ENCODE peak calls at places on chromosomes 3 and 15, in five cellular contexts. One of them, this sample, is unnamed.

GRCh38 chr3:98513136-98513535 is 9.6 kb downstream of the CLDND1 start:
- DNase-seq in stimulated activated CD4-positive, alpha-beta T cell treated with anti-CD3 and anti-CD28 coated beads, Interleukin-12 subunit alpha, Interleukin-12 subunit beta, amount 100 ng/mL, for 4 hours: no peak
- DNase-seq in T-helper 1 cell: no peak
- DNase-seq in bronchial epithelial cell: peak
- DNase-seq in AG20443: peak
- DNase-seq in this sample: peak

GRCh38 chr3:170563712-170564423 is 22.0 kb downstream of the SLC7A14 start:
- DNase-seq in stimulated activated CD4-positive, alpha-beta T cell treated with anti-CD3 and anti-CD28 coated beads, Interleukin-12 subunit alpha, Interleukin-12 subunit beta, amount 100 ng/mL, for 4 hours: no peak
- DNase-seq in AG20443: peak
- DNase-seq in T-helper 1 cell: no peak
- DNase-seq in bronchial epithelial cell: no peak
- DNase-seq in this sample: no peak

GRCh38 chr15:90264649-90265048 is 823 bp upstream of the NGRN start:
- DNase-seq in bronchial epithelial cell: peak
- DNase-seq in stimulated activated CD4-positive, alpha-beta T cell treated with anti-CD3 and anti-CD28 coated beads, Interleukin-12 subunit alpha, Interleukin-12 subunit beta, amount 100 ng/mL, for 4 hours: no peak
- DNase-seq in AG20443: no peak
- DNase-seq in T-helper 1 cell: no peak
- DNase-seq in this sample: peak

GRCh38 chr3:115402651-115403050 is 220.7 kb upstream of the GAP43 start:
- DNase-seq in stimulated activated CD4-positive, alpha-beta T cell treated with anti-CD3 and anti-CD28 coated beads, Interleukin-12 subunit alpha, Interleukin-12 subunit beta, amount 100 ng/mL, for 4 hours: no peak
- DNase-seq in AG20443: peak
- DNase-seq in bronchial epithelial cell: no peak
- DNase-seq in T-helper 1 cell: no peak
- DNase-seq in this sample: no peak

GRCh38 chr3:171465768-171466167 is 5.6 kb upstream of the TNIK start:
- DNase-seq in T-helper 1 cell: no peak
- DNase-seq in AG20443: no peak
- DNase-seq in stimulated activated CD4-positive, alpha-beta T cell treated with anti-CD3 and anti-CD28 coated beads, Interleukin-12 subunit alpha, Interleukin-12 subunit beta, amount 100 ng/mL, for 4 hours: no peak
- DNase-seq in bronchial epithelial cell: no peak
- DNase-seq in this sample: no peak

GRCh38 chr3:184234671-184235380 is 5.4 kb downstream of the VWA5B2 start:
- DNase-seq in bronchial epithelial cell: no peak
- DNase-seq in T-helper 1 cell: no peak
- DNase-seq in AG20443: no peak
- DNase-seq in stimulated activated CD4-positive, alpha-beta T cell treated with anti-CD3 and anti-CD28 coated beads, Interleukin-12 subunit alpha, Interleukin-12 subunit beta, amount 100 ng/mL, for 4 hours: no peak
- DNase-seq in this sample: no peak

GRCh38 chr15:91110407-91110806 is 10.3 kb downstream of the SV2B start:
- DNase-seq in AG20443: no peak
- DNase-seq in bronchial epithelial cell: no peak
- DNase-seq in stimulated activated CD4-positive, alpha-beta T cell treated with anti-CD3 and anti-CD28 coated beads, Interleukin-12 subunit alpha, Interleukin-12 subunit beta, amount 100 ng/mL, for 4 hours: no peak
- DNase-seq in T-helper 1 cell: no peak
- DNase-seq in this sample: no peak

GRCh38 chr15:68712886-68713285 is 107.8 kb downstream of the ANP32A start:
- DNase-seq in bronchial epithelial cell: no peak
- DNase-seq in T-helper 1 cell: no peak
- DNase-seq in stimulated activated CD4-positive, alpha-beta T cell treated with anti-CD3 and anti-CD28 coated beads, Interleukin-12 subunit alpha, Interleukin-12 subunit beta, amount 100 ng/mL, for 4 hours: no peak
- DNase-seq in AG20443: no peak
- DNase-seq in this sample: no peak

GRCh38 chr3:160279657-160280056 is 54.4 kb downstream of the C3orf80 start:
- DNase-seq in T-helper 1 cell: no peak
- DNase-seq in bronchial epithelial cell: no peak
- DNase-seq in AG20443: no peak
- DNase-seq in stimulated activated CD4-positive, alpha-beta T cell treated with anti-CD3 and anti-CD28 coated beads, Interleukin-12 subunit alpha, Interleukin-12 subunit beta, amount 100 ng/mL, for 4 hours: no peak
- DNase-seq in this sample: no peak

GRCh38 chr15:78051622-78052405 is 25.7 kb downstream of the TBC1D2B start:
- DNase-seq in bronchial epithelial cell: no peak
- DNase-seq in stimulated activated CD4-positive, alpha-beta T cell treated with anti-CD3 and anti-CD28 coated beads, Interleukin-12 subunit alpha, Interleukin-12 subunit beta, amount 100 ng/mL, for 4 hours: no peak
- DNase-seq in AG20443: no peak
- DNase-seq in T-helper 1 cell: no peak
- DNase-seq in this sample: no peak

GRCh38 chr3:147218976-147219375 is 187.4 kb downstream of the ZIC4 start:
- DNase-seq in AG20443: no peak
- DNase-seq in bronchial epithelial cell: no peak
- DNase-seq in stimulated activated CD4-positive, alpha-beta T cell treated with anti-CD3 and anti-CD28 coated beads, Interleukin-12 subunit alpha, Interleukin-12 subunit beta, amount 100 ng/mL, for 4 hours: no peak
- DNase-seq in T-helper 1 cell: no peak
- DNase-seq in this sample: no peak

GRCh38 chr3:177443469-177443868 is 246.2 kb upstream of the TBL1XR1 start:
- DNase-seq in stimulated activated CD4-positive, alpha-beta T cell treated with anti-CD3 and anti-CD28 coated beads, Interleukin-12 subunit alpha, Interleukin-12 subunit beta, amount 100 ng/mL, for 4 hours: no peak
- DNase-seq in T-helper 1 cell: no peak
- DNase-seq in bronchial epithelial cell: peak
- DNase-seq in AG20443: no peak
- DNase-seq in this sample: peak

GRCh38 chr15:31338318-31338878 is 11.8 kb downstream of the KLF13 start:
- DNase-seq in T-helper 1 cell: no peak
- DNase-seq in stimulated activated CD4-positive, alpha-beta T cell treated with anti-CD3 and anti-CD28 coated beads, Interleukin-12 subunit alpha, Interleukin-12 subunit beta, amount 100 ng/mL, for 4 hours: no peak
- DNase-seq in bronchial epithelial cell: no peak
- DNase-seq in AG20443: no peak
- DNase-seq in this sample: no peak

GRCh38 chr3:80408322-80408721 is 640.5 kb upstream of the ROBO1 start:
- DNase-seq in bronchial epithelial cell: no peak
- DNase-seq in AG20443: no peak
- DNase-seq in T-helper 1 cell: no peak
- DNase-seq in stimulated activated CD4-positive, alpha-beta T cell treated with anti-CD3 and anti-CD28 coated beads, Interleukin-12 subunit alpha, Interleukin-12 subunit beta, amount 100 ng/mL, for 4 hours: no peak
- DNase-seq in this sample: no peak

GRCh38 chr3:127881586-127881985 is 33.4 kb upstream of the KBTBD12 start:
- DNase-seq in AG20443: no peak
- DNase-seq in bronchial epithelial cell: no peak
- DNase-seq in T-helper 1 cell: no peak
- DNase-seq in stimulated activated CD4-positive, alpha-beta T cell treated with anti-CD3 and anti-CD28 coated beads, Interleukin-12 subunit alpha, Interleukin-12 subunit beta, amount 100 ng/mL, for 4 hours: no peak
- DNase-seq in this sample: no peak

GRCh38 chr15:33226559-33227181 is 32.2 kb upstream of the FMN1 start:
- DNase-seq in stimulated activated CD4-positive, alpha-beta T cell treated with anti-CD3 and anti-CD28 coated beads, Interleukin-12 subunit alpha, Interleukin-12 subunit beta, amount 100 ng/mL, for 4 hours: peak
- DNase-seq in AG20443: no peak
- DNase-seq in bronchial epithelial cell: peak
- DNase-seq in T-helper 1 cell: peak
- DNase-seq in this sample: peak